ENCODE peak calls at places on chromosomes 7 and 10, in eight cellular contexts. M, Z, V, W, I, C, F and R are unnamed samples. For H3K4me1, the result is how much of the 10 kb centered on the place peaks cover.

GRCh38 chr10:47381427-47382379 is 2.4 kb downstream of the ZNF488 start:
- DNase-seq in M (no peak), Z (no peak), V (no peak), W (no peak), I (no peak), C (no peak), F (no peak), R (no peak)

GRCh38 chr10:94036664-94037033 is 42.9 kb downstream of the PLCE1 start:
- DNase-seq in M (no peak), Z (no peak), V (no peak), W (no peak), I (no peak), C (no peak), F (no peak), R (no peak)

GRCh38 chr10:60650272-60650800 is 127.9 kb upstream of the CDK1 start:
- DNase-seq in M (no peak), Z (no peak), V (no peak), W (no peak), I (no peak), C (no peak), F (no peak), R (no peak)

GRCh38 chr7:16982640-16983103 is 100.9 kb upstream of the AGR3 start:
- DNase-seq in M (no peak), Z (peak), V (no peak), W (peak), I (no peak), C (peak), F (no peak), R (no peak)

GRCh38 chr7:100745184-100745583 is 11.8 kb downstream of the ZAN start:
- DNase-seq in M (no peak), Z (peak), V (peak), W (no peak), I (no peak), C (peak), F (no peak), R (no peak)

GRCh38 chr7:2811476-2812118 is 32.5 kb downstream of the GNA12 start:
- DNase-seq in M (no peak), Z (peak), V (peak), W (no peak), I (no peak), C (peak), F (peak), R (no peak)

GRCh38 chr7:139362981-139363380 is 3.3 kb downstream of the LUC7L2 start:
- DNase-seq in M (no peak), Z (no peak), V (no peak), W (no peak), I (no peak), C (no peak), F (no peak), R (no peak)

GRCh38 chr10:21503580-21503979 is 21.9 kb downstream of the SKIDA1 start:
- DNase-seq in M (no peak), Z (no peak), V (no peak), W (no peak), I (no peak), C (no peak), F (no peak), R (no peak)

GRCh38 chr7:48387916-48388315 is 216.7 kb downstream of the ABCA13 start:
- DNase-seq in M (no peak), Z (no peak), V (no peak), W (no peak), I (no peak), C (no peak), F (no peak), R (no peak)

GRCh38 chr10:3105905-3106304 is 38.6 kb downstream of the PFKP start:
- DNase-seq in M (no peak), Z (no peak), V (no peak), W (no peak), I (no peak), C (no peak), F (peak), R (no peak)

GRCh38 chr7:141945356-141945755 is 1.4 kb downstream of the CLEC5A start:
- DNase-seq in M (no peak), Z (no peak), V (no peak), W (no peak), I (no peak), C (no peak), F (no peak), R (no peak)

GRCh38 chr10:68196707-68197106 is 35.2 kb downstream of the ATOH7 start:
- DNase-seq in M (no peak), Z (no peak), V (no peak), W (no peak), I (no peak), C (no peak), F (no peak), R (no peak)

GRCh38 chr7:67595421-67595820 is 598.8 kb downstream of the TYW1 start:
- DNase-seq in M (no peak), Z (no peak), V (no peak), W (no peak), I (no peak), C (no peak), F (no peak), R (no peak)

GRCh38 chr7:158366346-158366745 is 221.3 kb downstream of the PTPRN2 start:
- DNase-seq in M (no peak), Z (no peak), V (no peak), W (peak), I (no peak), C (no peak), F (no peak), R (no peak)

GRCh38 chr10:131640045-131640644 is 260.7 kb upstream of the PPP2R2D start:
- DNase-seq in M (no peak), Z (no peak), V (no peak), W (no peak), I (no peak), C (no peak), F (no peak), R (no peak)

GRCh38 chr7:73436031-73436929 is 2.7 kb downstream of the FZD9 start:
- DNase-seq in M (no peak), Z (no peak), V (no peak), W (no peak), I (no peak), C (no peak), F (no peak), R (no peak)

GRCh38 chr10:110010076-110011069 is 2.6 kb downstream of the ADD3 start:
- DNase-seq in M (no peak), Z (no peak), V (no peak), W (no peak), I (no peak), C (no peak), F (no peak), R (peak)

GRCh38 chr7:97064972-97065587 is 40.4 kb upstream of the DLX5 start:
- DNase-seq in M (peak), Z (peak), V (no peak), W (peak), I (no peak), C (peak), F (no peak), R (peak)

GRCh38 chr7:44348300-44348699 is 22.9 kb upstream of the CAMK2B start:
- DNase-seq in M (no peak), Z (peak), V (no peak), W (peak), I (no peak), C (peak), F (no peak), R (no peak)

GRCh38 chr10:96743988-96744585 is 23.8 kb upstream of the PIK3AP1 start:
- DNase-seq in M (no peak), Z (peak), V (no peak), W (peak), I (no peak), C (peak), F (no peak), R (no peak)

GRCh38 chr7:94338921-94339371 is 55.7 kb upstream of the COL1A2 start:
- DNase-seq in M (no peak), Z (peak), V (no peak), W (no peak), I (no peak), C (no peak), F (no peak), R (no peak)

GRCh38 chr10:78472542-78472890 is 438.9 kb downstream of the RPS24 start:
- DNase-seq in M (no peak), Z (no peak), V (no peak), W (peak), I (no peak), C (peak), F (no peak), R (no peak)

GRCh38 chr10:86520871-86521619 is 547 bp downstream of the WAPL start:
- DNase-seq in M (no peak), Z (peak), V (peak), W (peak), I (no peak), C (peak), F (peak), R (peak)

GRCh38 chr10:14740684-14741247 is 33.9 kb downstream of the FAM107B start:
- DNase-seq in M (no peak), Z (no peak), V (no peak), W (no peak), I (no peak), C (no peak), F (no peak), R (no peak)

GRCh38 chr10:86665868-86666267 is 2.4 kb upstream of the LDB3 start:
- DNase-seq in M (no peak), Z (no peak), V (peak), W (no peak), I (no peak), C (no peak), F (no peak), R (no peak)

GRCh38 chr7:116511552-116512523 is 12.3 kb downstream of the CAV2 start:
- DNase-seq in M (peak), Z (peak), V (no peak), W (peak), I (no peak), C (no peak), F (no peak), R (no peak)

GRCh38 chr10:132780356-132780755 is 5.6 kb downstream of the NKX6-2 start:
- DNase-seq in M (no peak), Z (no peak), V (no peak), W (no peak), I (no peak), C (no peak), F (no peak), R (no peak)

GRCh38 chr10:22437620-22438588 is 92.6 kb downstream of the SPAG6 start:
- DNase-seq in M (no peak), Z (no peak), V (no peak), W (peak), I (no peak), C (peak), F (peak), R (peak)

GRCh38 chr7:30412810-30413504 is 65.6 kb downstream of the NOD1 start:
- DNase-seq in M (peak), Z (peak), V (no peak), W (peak), I (no peak), C (peak), F (no peak), R (peak)

GRCh38 chr7:80324032-80324431 is 187.8 kb downstream of the GNAT3 start:
- DNase-seq in M (no peak), Z (peak), V (no peak), W (no peak), I (no peak), C (no peak), F (no peak), R (no peak)

GRCh38 chr7:74174606-74175082 is 488 bp downstream of the EIF4H start:
- DNase-seq in M (no peak), Z (peak), V (peak), W (peak), I (no peak), C (peak), F (peak), R (peak)

GRCh38 chr7:138032186-138032585 is 30.3 kb upstream of the CREB3L2 start:
- DNase-seq in M (no peak), Z (no peak), V (no peak), W (no peak), I (no peak), C (no peak), F (no peak), R (no peak)

GRCh38 chr7:80135306-80136104 is 874 bp downstream of the GNAI1 start:
- DNase-seq in M (no peak), Z (peak), V (peak), W (peak), I (no peak), C (peak), F (peak), R (peak)

GRCh38 chr7:137006293-137006692 is 137.8 kb downstream of the CHRM2 start:
- DNase-seq in M (no peak), Z (peak), V (no peak), W (no peak), I (no peak), C (no peak), F (no peak), R (no peak)

GRCh38 chr7:137003606-137004005 is 135.2 kb downstream of the CHRM2 start:
- DNase-seq in M (no peak), Z (no peak), V (no peak), W (no peak), I (no peak), C (no peak), F (no peak), R (no peak)

GRCh38 chr7:137005873-137006272 is 137.4 kb downstream of the CHRM2 start:
- DNase-seq in M (no peak), Z (no peak), V (no peak), W (no peak), I (no peak), C (no peak), F (no peak), R (no peak)

GRCh38 chr7:137009404-137009803 is 141.0 kb downstream of the CHRM2 start:
- DNase-seq in M (no peak), Z (no peak), V (no peak), W (no peak), I (no peak), C (no peak), F (no peak), R (no peak)

DNA sequence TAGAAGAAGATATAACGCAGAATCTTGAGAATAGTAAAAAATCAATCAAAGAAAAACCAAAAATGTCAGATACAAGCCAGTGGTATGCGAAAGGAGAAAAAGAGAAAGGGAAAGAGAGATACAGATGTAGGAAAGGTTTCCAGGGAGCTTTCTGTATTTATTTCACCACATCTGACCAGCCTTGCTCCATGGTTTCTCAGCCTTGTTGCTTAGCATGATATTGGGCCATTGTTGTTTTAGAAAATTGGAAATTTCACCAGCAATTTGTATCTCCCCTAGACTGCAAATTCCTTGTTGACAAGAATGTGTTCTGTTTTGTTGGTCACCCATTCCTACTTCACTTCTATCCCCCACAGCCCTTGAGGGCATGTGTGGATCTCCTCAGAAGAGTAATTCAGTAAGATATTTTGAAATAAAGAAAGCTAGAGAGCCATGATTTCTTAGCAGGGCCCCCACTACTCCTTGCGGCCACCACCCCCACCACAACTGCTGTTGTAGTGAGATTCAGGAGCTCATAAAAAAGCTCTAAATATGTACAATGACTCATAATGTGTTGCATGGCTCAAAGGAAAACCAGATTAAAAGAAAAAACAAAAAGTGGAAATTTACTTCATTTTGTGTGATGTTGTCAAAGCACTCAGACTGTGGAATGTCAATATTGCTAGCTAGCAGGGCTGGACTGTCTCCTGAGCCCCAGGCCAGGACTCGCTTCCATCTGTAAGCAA is 138.7 kb downstream of the CHRM2 start:
- DNase-seq in M (no peak), Z (no peak), V (no peak), W (no peak), I (no peak), C (no peak), F (no peak), R (no peak)
- H3K27ac ChIP-seq in M (no peak), Z (peak), V (no peak), W (no peak), I (no peak), C (no peak), F (no peak), R (no peak)

DNA sequence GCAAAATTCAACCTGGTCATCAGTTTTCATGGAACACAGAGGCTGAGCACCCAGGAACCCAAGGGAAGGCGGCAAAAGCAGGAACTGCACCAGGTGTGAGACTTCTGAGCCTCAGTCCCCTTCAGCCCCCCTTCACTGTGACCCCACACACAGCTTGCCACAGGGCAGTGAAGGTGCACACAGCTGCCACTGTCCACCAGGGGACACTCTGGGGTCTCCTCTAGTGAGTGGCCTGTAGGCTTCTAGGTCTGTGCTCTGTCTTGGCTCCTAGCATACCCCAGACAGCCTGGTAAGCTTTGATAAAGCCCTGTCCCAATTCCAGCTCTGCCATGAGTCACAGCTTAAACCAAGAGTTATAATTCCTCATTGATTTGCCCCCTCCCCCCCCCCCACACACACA is 12.1 kb downstream of the KCNH2 start:
- DNase-seq in M (no peak), Z (no peak), V (no peak), W (peak), I (no peak), C (peak), F (no peak), R (no peak)
- H3K4me1 ChIP-seq in M (under half), Z (under half), V (under half), W (under half), I (under half), C (under half), F (under half), R (under half)

GRCh38 chr7:36158321-36158605 is 5.2 kb downstream of the EEPD1 start:
- DNase-seq in M (no peak), Z (no peak), V (no peak), W (no peak), I (no peak), C (no peak), F (no peak), R (no peak)

GRCh38 chr7:36160313-36160712 is 7.3 kb downstream of the EEPD1 start:
- DNase-seq in M (no peak), Z (no peak), V (no peak), W (no peak), I (no peak), C (no peak), F (no peak), R (no peak)

GRCh38 chr7:36159618-36160017 is 6.6 kb downstream of the EEPD1 start:
- DNase-seq in M (no peak), Z (no peak), V (no peak), W (no peak), I (no peak), C (no peak), F (no peak), R (no peak)

GRCh38 chr7:36155811-36156361 is 2.8 kb downstream of the EEPD1 start:
- DNase-seq in M (no peak), Z (peak), V (peak), W (peak), I (no peak), C (peak), F (peak), R (no peak)

DNA sequence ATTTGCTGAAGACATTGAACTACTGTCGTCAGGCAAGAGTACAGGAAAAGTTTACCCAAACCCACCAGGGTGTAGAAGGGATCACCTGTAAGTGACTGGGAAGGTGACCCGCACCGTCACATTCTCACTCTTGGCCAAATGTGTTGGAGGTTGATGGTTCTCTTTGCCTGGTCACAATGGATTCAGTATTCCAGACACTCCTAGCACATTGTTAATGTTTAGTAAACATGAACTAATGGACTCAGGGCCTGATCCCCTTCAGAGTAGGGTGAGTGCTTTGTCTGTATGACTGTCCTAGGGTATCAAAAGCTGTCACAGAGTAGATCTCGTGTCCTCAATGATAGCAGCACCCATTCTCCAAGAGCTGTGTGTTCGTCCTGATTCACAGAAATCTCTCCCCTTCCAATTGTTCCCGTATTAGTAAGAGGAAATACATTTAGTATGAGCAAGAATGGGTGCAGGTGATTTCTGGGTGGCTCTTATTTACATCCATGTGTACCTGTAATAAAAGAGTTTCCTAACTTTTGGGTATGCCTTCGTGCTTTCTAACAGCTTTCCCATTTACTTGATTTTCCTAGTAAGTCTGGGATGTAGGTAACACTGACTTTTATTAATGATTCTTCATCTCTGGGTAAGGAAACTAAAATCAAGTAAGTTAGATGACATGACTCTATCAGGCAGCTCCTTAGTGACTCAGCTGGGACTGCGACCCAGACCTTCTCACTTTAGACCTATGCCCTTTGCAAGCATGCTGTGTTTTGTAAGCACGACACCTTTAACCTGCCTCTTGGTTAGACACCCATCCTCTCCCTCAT is 4.7 kb downstream of the EEPD1 start:
- DNase-seq in M (peak), Z (no peak), V (no peak), W (no peak), I (no peak), C (no peak), F (no peak), R (no peak)
- H3K4me3 ChIP-seq in M (peak), Z (no peak), V (peak), W (no peak), I (no peak), C (no peak), F (no peak), R (no peak)

GRCh38 chr10:103802081-103802480 is 53.3 kb downstream of the SH3PXD2A start:
- DNase-seq in M (no peak), Z (no peak), V (no peak), W (no peak), I (no peak), C (no peak), F (no peak), R (no peak)
- H3K27ac ChIP-seq in M (no peak), Z (no peak), V (no peak), W (no peak), I (no peak), C (no peak), F (no peak), R (no peak)

DNA sequence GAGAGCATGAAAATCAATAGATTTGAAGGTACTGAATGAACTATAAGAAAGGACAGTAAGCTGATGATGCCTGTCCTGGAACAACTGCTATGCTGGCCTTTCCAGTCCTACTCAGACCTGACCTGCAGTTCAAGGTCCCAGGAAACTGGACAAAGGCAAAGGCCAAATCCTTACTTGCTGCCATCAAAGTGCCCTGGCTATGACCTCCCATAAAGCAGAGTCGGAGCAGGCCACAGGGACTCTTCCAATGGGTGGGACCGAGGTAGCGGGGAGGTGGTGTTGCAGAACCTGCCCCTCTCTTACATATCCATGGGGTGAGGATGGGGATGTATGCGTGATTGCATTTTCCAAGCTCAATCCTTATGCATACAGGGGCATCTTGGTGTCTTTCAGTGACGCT is 26.8 kb downstream of the FAM53B start:
- DNase-seq in M (no peak), Z (no peak), V (no peak), W (no peak), I (no peak), C (no peak), F (no peak), R (no peak)
- H3K4me1 ChIP-seq in M (under half), Z (under half), V (half or more), W (under half), I (under half), C (under half), F (under half), R (half or more)